ENCODE peak calls at places on chromosomes 3 and 15, in six cellular contexts. K is HCT116, M is gastrocnemius medialis, E is adrenal gland, T is stomach, N is esophagus muscularis mucosa. J is an unnamed sample.

GRCh38 chr3:127822166-127822835 is at the start of gene MGLL:
- DNase-seq in T (peak; percentile 43), M (no peak), E (peak; percentile 31), K (no peak), N (no peak), J (peak; percentile 34)

GRCh38 chr15:26295331-26295730 is 432.2 kb upstream of the ATP10A start:
- DNase-seq in K (no peak), E (no peak), T (no peak), N (no peak), M (no peak), J (no peak)

GRCh38 chr15:93235926-93236781 is 147.1 kb upstream of the RGMA start:
- DNase-seq in K (no peak), T (peak; percentile 34), M (peak; percentile 36), E (peak; percentile 45), N (peak; percentile 91), J (peak; percentile 71)

GRCh38 chr3:55686720-55687254 is 199.7 kb upstream of the WNT5A start:
- DNase-seq in E (no peak), T (no peak), N (no peak), M (peak; percentile 41), K (no peak), J (no peak)

GRCh38 chr3:188689101-188689574 is 482.6 kb upstream of the TPRG1 start:
- DNase-seq in M (no peak), N (no peak), E (no peak), T (no peak), K (no peak), J (no peak)

GRCh38 chr3:14416453-14416852 is 14.0 kb downstream of the SLC6A6 start:
- DNase-seq in N (no peak), K (no peak), E (no peak), T (no peak), M (no peak), J (no peak)

GRCh38 chr3:30471076-30471475 is 135.3 kb upstream of the TGFBR2 start:
- DNase-seq in T (no peak), M (no peak), K (no peak), N (no peak), E (no peak), J (no peak)

GRCh38 chr3:129553771-129554170 is 10.8 kb downstream of the H1-8 start:
- DNase-seq in E (no peak), T (no peak), N (no peak), K (no peak), M (no peak), J (no peak)

GRCh38 chr3:39149498-39150169 is 3.8 kb downstream of the CSRNP1 start:
- DNase-seq in N (no peak), E (no peak), K (no peak), T (no peak), M (no peak), J (no peak)

GRCh38 chr3:143763568-143764162 is 84.6 kb downstream of the SLC9A9 start:
- DNase-seq in K (no peak), T (no peak), M (no peak), N (no peak), E (no peak), J (no peak)

GRCh38 chr15:90664650-90665287 is 52.4 kb upstream of the BLM start:
- DNase-seq in M (peak; percentile 47), E (peak; percentile 56), K (no peak), T (no peak), N (no peak), J (peak; percentile 75)

GRCh38 chr3:195904364-195904763 is 4.0 kb downstream of the TNK2 start:
- DNase-seq in E (no peak), M (no peak), N (no peak), K (no peak), T (no peak), J (no peak)

GRCh38 chr3:190728574-190729246 is 133.8 kb downstream of the GMNC start:
- DNase-seq in N (no peak), T (no peak), K (no peak), E (no peak), M (no peak), J (no peak)

GRCh38 chr3:104909188-104909587 is 457.5 kb upstream of the ALCAM start:
- DNase-seq in E (no peak), T (no peak), K (no peak), N (no peak), M (no peak), J (no peak)

GRCh38 chr3:10305331-10305902 is 12.7 kb upstream of the GHRL start:
- DNase-seq in N (no peak), T (no peak), K (no peak), E (no peak), M (no peak), J (no peak)

GRCh38 chr3:129428020-129428381 is 435 bp downstream of the EFCAB12 start:
- DNase-seq in E (no peak), M (no peak), N (no peak), T (no peak), K (no peak), J (peak; percentile 19)

GRCh38 chr15:72492733-72493132 is 18.6 kb downstream of the ARIH1 start:
- DNase-seq in M (no peak), T (no peak), E (no peak), K (no peak), N (no peak), J (no peak)

GRCh38 chr3:42036483-42036823 is 54.7 kb upstream of the TRAK1 start:
- DNase-seq in E (peak; percentile 65), N (no peak), M (peak; percentile 83), K (no peak), T (no peak), J (peak; percentile 60)

GRCh38 chr15:48510976-48511375 is 134.5 kb downstream of the FBN1 start:
- DNase-seq in M (peak; percentile 39), K (no peak), E (no peak), T (no peak), N (no peak), J (no peak)

GRCh38 chr15:89513284-89513683 is 16.9 kb upstream of the RHCG start:
- DNase-seq in K (no peak), M (no peak), N (no peak), T (no peak), E (no peak), J (no peak)

GRCh38 chr3:16861432-16861831 is 23.3 kb upstream of the PLCL2 start:
- DNase-seq in N (no peak), T (no peak), K (no peak), M (no peak), E (no peak), J (no peak)

GRCh38 chr3:105780114-105780513 is 88.7 kb downstream of the CBLB start:
- DNase-seq in M (no peak), K (no peak), T (no peak), N (no peak), E (no peak), J (no peak)

GRCh38 chr3:171044828-171045793 is 18.6 kb upstream of the SLC2A2 start:
- DNase-seq in T (no peak), N (no peak), M (no peak), K (no peak), E (no peak), J (no peak)

GRCh38 chr3:154122096-154122911 is 1.1 kb downstream of the ARHGEF26 start:
- DNase-seq in M (no peak), E (peak; percentile 14), K (no peak), N (no peak), T (no peak), J (peak; percentile 19)

GRCh38 chr3:192303235-192303634 is 424.1 kb downstream of the FGF12 start:
- DNase-seq in T (no peak), E (no peak), N (no peak), M (no peak), K (no peak), J (no peak)

GRCh38 chr15:52281085-52282035 is 14.2 kb downstream of the MYO5C start:
- DNase-seq in N (no peak), T (peak; percentile 81), M (no peak), E (no peak), K (no peak), J (peak; percentile 82)

GRCh38 chr15:34329006-34329405 is 8.6 kb downstream of the SLC12A6 start:
- DNase-seq in E (no peak), N (no peak), T (no peak), M (no peak), K (no peak), J (no peak)

GRCh38 chr15:63044645-63045437 is 2.3 kb downstream of the TPM1 start:
- DNase-seq in M (no peak), N (no peak), E (no peak), T (no peak), K (no peak), J (no peak)

GRCh38 chr15:63042879-63043340 is 363 bp downstream of the TPM1 start:
- DNase-seq in M (no peak), T (no peak), E (no peak), K (no peak), N (no peak), J (no peak)

GRCh38 chr15:63041982-63042878 is at the start of gene TPM1:
- DNase-seq in N (peak; percentile 97), E (no peak), K (no peak), T (peak; percentile 64), M (peak; percentile 83), J (peak; percentile 77)

GRCh38 chr15:63044077-63044644 is 1.6 kb downstream of the TPM1 start:
- DNase-seq in K (no peak), T (no peak), M (no peak), E (no peak), N (no peak), J (no peak)

GRCh38 chr15:63043391-63044076 is 987 bp downstream of the TPM1 start:
- DNase-seq in N (no peak), M (peak; percentile 39), E (no peak), T (no peak), K (no peak), J (no peak)
- TF ChIP-seq POLR2A in N (no peak), M (no peak), E (no peak), T (no peak), K (no peak), J (no peak)

GRCh38 chr15:77497942-77498361 is 77.3 kb downstream of the HMG20A start:
- DNase-seq in K (no peak), N (no peak), M (peak; percentile 53), E (no peak), T (no peak), J (peak; percentile 68)
- H3K4me3 ChIP-seq in K (no peak overlapping the region), N (peak overlapping the region; percentile 2), M (no peak overlapping the region), E (no peak overlapping the region), T (no peak overlapping the region), J (no peak overlapping the region)

DNA sequence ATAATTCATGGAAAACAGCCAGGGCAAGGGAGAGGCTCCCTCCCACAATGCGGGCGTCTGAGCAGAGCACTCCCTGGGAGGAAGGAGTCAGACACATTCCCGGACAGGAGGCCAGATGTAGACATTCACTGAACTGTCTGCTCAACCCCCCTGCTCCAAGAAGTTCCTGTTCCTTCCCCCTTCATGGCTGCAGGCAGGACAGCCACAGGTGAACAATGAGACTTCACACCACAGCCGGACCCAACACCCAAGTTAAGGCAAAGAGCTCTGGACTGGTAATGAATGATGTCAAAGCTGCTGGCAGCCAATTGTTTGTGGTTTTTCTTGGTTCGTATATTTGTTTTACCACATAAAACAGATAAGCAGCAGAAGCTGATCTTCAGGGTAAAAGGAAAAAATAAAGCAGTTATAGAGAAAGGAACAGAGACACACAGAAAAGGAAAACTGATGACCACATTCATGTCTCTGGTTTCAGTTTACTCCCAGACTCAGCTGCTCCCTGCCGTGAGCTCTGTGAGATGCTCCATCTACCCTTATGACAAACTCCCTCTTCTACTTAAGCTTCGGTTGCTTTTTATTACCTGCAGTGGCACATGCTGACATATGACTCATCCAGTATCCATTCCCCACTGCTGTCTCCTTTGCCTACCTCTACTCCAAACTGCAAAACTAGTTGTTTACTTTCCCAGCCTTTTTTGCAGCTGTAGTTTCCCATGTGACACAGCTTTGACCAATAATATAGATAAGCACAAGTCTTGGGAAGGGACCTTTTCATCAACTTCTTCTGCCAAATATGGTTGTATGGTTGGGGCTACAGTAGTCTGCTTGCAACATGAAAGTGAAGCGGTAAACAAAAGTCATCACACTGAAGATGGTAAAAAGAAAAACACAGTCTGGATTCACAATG is 33.1 kb downstream of the DZIP1L start:
- DNase-seq in T (peak; percentile 47), E (no peak), N (peak; percentile 70), M (no peak), K (peak; percentile 42), J (no peak)
- H3K4me1 ChIP-seq in T (peaks cover 29% of the 10 kb centered on the region), E (no peaks in the 10 kb centered on the region), N (no peaks in the 10 kb centered on the region), M (no peaks in the 10 kb centered on the region), K (peaks cover 48% of the 10 kb centered on the region), J (no peaks in the 10 kb centered on the region)

GRCh38 chr15:40906101-40906946 is 12.1 kb downstream of the VPS18 start:
- DNase-seq in K (peak; percentile 90), N (no peak), T (peak; percentile 96), M (peak; percentile 94), E (peak; percentile 91), J (peak; percentile 82)
- TF ChIP-seq POLR2A in K (no peak), N (no peak), T (no peak), M (peak; percentile 54), E (no peak), J (no peak)

J was measured in testis.